ENCODE peak calls at places on chromosome 18, in six cellular contexts. R, Z, D, E, X and C are unnamed samples.

GRCh38 chr18:22971038-22971437 is 37.9 kb downstream of the RBBP8 start:
- DNase-seq in R (peak), Z (no peak), D (no peak), E (no peak), X (no peak), C (no peak)

GRCh38 chr18:51337406-51337805 is 139.9 kb upstream of the MEX3C start:
- DNase-seq in R (no peak), Z (no peak), D (no peak), E (peak), X (no peak), C (no peak)

GRCh38 chr18:24827500-24827899 is 367.1 kb downstream of the HRH4 start:
- DNase-seq in R (peak), Z (no peak), D (no peak), E (no peak), X (no peak), C (no peak)

GRCh38 chr18:10234912-10235439 is 219.5 kb upstream of the APCDD1 start:
- DNase-seq in R (peak), Z (no peak), D (no peak), E (peak), X (no peak), C (no peak)

GRCh38 chr18:13713455-13714055 is 12.8 kb downstream of the FAM210A start:
- DNase-seq in R (no peak), Z (no peak), D (no peak), E (no peak), X (no peak), C (no peak)

GRCh38 chr18:63262369-63263335 is 56.9 kb downstream of the BCL2 start:
- DNase-seq in R (no peak), Z (no peak), D (no peak), E (no peak), X (no peak), C (peak)

GRCh38 chr18:23238651-23239349 is 103.5 kb downstream of the CABLES1 start:
- DNase-seq in R (peak), Z (no peak), D (no peak), E (peak), X (no peak), C (no peak)

GRCh38 chr18:22711381-22711717 is 221.8 kb upstream of the RBBP8 start:
- DNase-seq in R (no peak), Z (no peak), D (no peak), E (no peak), X (no peak), C (no peak)

GRCh38 chr18:56139792-56140254 is 498.6 kb downstream of the TXNL1 start:
- DNase-seq in R (peak), Z (no peak), D (no peak), E (peak), X (no peak), C (no peak)

GRCh38 chr18:46676162-46676830 is 19.3 kb upstream of the LOXHD1 start:
- DNase-seq in R (no peak), Z (no peak), D (no peak), E (peak), X (no peak), C (no peak)

GRCh38 chr18:45686892-45687611 is 36.9 kb upstream of the SLC14A1 start:
- DNase-seq in R (no peak), Z (no peak), D (peak), E (no peak), X (no peak), C (no peak)

GRCh38 chr18:56910967-56911366 is 235.9 kb upstream of the BOD1L2 start:
- DNase-seq in R (no peak), Z (no peak), D (no peak), E (peak), X (no peak), C (no peak)

DNA sequence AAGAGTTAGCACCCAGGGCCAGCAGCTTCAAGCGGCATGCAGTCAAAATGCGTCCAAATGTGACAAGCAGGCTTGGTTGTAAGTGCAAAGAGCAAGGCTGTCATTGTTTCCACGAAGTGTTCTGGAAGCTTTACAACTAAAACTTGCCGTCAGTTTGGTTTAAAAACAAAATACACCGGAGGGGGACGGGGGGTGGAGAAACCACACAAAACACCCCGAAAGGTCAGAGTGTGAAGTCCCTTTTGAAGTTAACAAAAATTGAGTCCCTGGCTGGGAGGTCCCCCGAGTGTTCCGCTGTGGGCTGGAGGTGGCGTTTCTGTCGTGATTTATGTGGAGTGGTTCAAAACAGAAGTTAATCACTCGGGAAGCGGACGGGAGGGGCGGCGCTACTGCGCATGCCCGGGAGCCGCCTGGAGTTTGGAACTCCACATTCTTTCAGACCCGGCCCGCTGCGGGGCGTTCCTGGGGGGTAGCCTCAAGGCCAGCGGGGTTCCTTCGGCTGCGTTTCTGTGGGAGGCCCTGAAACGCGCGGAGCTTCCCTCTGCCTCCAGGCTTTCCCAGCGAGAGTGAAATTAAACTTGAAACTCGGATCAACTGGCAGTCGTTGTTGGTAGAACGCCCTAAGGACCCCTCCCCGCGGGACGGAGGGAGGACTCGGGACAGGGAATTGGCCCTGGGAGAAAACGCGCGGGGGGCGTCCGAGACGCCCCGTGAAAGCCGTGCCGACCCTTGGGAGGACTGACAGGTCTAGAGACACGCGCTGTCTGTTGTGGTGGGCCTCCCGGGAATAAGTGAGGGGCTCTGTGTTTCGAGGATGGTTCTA is 1.4 kb downstream of the TGIF1 start:
- DNase-seq in R (peak), Z (peak), D (peak), E (peak), X (peak), C (peak)
- H2BK120ac ChIP-seq in R (peak), Z (peak), D (peak), E (peak), X (no peak), C (peak)

GRCh38 chr18:61735564-61736102 is 157.2 kb downstream of the RNF152 start:
- DNase-seq in R (no peak), Z (no peak), D (no peak), E (no peak), X (no peak), C (no peak)

GRCh38 chr18:61736168-61736567 is 156.6 kb downstream of the RNF152 start:
- DNase-seq in R (peak), Z (no peak), D (no peak), E (no peak), X (no peak), C (no peak)

GRCh38 chr18:61738042-61738441 is 154.8 kb downstream of the RNF152 start:
- DNase-seq in R (no peak), Z (no peak), D (no peak), E (peak), X (no peak), C (no peak)

GRCh38 chr18:61741881-61742280 is 150.9 kb downstream of the RNF152 start:
- DNase-seq in R (no peak), Z (no peak), D (no peak), E (no peak), X (no peak), C (no peak)

DNA sequence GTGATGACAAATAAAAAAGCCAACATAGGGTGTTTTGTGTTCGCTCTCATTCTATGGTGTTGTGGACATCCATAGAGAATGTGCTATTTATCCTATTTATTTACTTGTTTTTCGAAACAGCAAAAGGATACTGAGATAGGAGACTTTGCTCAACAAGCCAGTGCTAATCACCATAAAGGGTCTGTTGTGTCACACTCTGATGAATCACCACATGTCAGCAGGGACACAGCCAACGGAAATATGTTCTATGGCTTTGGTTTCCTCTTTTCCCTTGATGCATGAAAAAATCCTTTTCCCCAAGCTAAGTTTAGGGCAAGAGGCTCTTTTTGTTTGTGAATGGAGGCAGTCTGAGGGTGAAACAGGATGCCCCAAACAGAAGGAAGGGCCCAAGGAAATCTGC is 154.3 kb downstream of the RNF152 start:
- DNase-seq in R (peak), Z (no peak), D (no peak), E (peak), X (no peak), C (peak)
- H4K91ac ChIP-seq in R (peak), Z (no peak), D (no peak), E (no peak), X (no peak), C (no peak)

DNA sequence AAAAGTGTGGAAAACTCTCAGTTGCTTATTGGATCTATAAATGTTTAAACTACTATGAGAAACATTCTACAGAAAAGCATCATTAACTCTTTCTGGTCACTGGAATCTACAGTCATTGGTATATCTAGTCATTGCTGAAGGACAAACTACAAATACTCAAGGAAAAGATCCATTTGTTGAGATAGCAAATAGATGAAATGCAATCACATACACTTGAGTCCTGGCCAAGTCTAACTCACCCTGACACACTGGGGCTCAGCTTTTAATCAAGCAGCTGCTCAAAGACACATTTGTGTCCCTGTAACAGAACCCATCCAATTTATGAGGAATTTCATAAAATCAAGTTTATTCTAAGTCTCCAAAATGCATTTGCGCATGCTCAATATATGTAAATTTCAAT is 68.7 kb downstream of the CDH2 start:
- DNase-seq in R (no peak), Z (no peak), D (no peak), E (no peak), X (no peak), C (no peak)
- H2BK5ac ChIP-seq in R (no peak), Z (no peak), D (no peak), E (no peak), X (no peak), C (no peak)

GRCh38 chr18:42860011-42860410 is 255.5 kb downstream of the RIT2 start:
- DNase-seq in R (no peak), Z (no peak), D (no peak), E (peak), X (no peak), C (no peak)
- H2BK120ac ChIP-seq in R (no peak), Z (no peak), D (no peak), E (no peak), X (no peak), C (no peak)

DNA sequence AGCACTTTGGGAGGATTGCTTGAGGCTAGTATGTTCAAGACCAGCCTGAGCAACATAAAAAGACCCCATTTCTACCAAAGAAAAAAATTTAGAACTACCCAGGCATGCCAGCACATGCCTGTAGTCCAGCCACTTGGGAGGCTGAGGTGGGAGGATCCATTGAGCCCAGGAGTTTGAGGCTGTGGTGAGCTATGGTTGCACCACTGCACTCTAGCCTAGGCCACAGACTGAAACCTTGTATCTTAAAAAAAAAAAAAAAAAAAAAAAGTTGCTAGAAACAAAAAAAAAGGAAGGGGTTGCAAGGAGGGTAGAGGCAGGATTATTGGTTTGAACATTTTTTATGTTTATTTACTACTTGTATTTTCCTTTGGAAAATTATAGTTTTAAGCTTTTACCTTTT is 4.8 kb downstream of the SEC11C start:
- DNase-seq in R (no peak), Z (no peak), D (no peak), E (no peak), X (no peak), C (no peak)
- H4K91ac ChIP-seq in R (no peak), Z (no peak), D (no peak), E (no peak), X (no peak), C (no peak)

DNA sequence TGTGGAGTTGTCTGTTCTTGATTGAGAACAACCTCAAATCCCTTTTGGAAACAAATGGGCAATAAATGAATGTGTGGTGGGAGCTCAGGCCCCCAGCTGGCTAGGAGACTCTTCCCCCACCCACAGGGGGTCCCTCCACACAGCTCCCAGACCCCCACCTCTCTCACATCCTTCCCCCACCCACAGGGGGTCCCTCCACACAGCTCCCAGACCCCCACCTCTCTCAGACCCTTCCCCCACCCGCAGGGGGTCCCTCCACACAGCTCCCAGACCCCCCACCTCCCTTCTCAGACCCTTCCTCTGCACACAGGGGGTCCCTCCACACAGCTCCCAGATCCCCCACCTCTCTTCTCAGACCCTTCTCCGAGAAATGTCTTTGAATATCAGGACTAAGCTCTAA is 79.0 kb upstream of the CTDP1 start:
- DNase-seq in R (no peak), Z (no peak), D (no peak), E (no peak), X (no peak), C (no peak)
- H2BK5ac ChIP-seq in R (no peak), Z (no peak), D (no peak), E (no peak), X (no peak), C (no peak)

GRCh38 chr18:29003194-29003593 is 826.3 kb upstream of the CDH2 start:
- DNase-seq in R (no peak), Z (no peak), D (no peak), E (no peak), X (no peak), C (no peak)

GRCh38 chr18:29004921-29005320 is 828.0 kb upstream of the CDH2 start:
- DNase-seq in R (no peak), Z (no peak), D (no peak), E (no peak), X (no peak), C (no peak)

GRCh38 chr18:28999711-29000110 is 822.8 kb upstream of the CDH2 start:
- DNase-seq in R (peak), Z (no peak), D (no peak), E (no peak), X (no peak), C (no peak)

GRCh38 chr18:29007986-29008654 is 831.2 kb upstream of the CDH2 start:
- DNase-seq in R (no peak), Z (no peak), D (no peak), E (no peak), X (no peak), C (no peak)

GRCh38 chr18:29002747-29003146 is 825.8 kb upstream of the CDH2 start:
- DNase-seq in R (no peak), Z (no peak), D (no peak), E (peak), X (no peak), C (no peak)
- H2BK120ac ChIP-seq in R (no peak), Z (no peak), D (no peak), E (no peak), X (no peak), C (no peak)

DNA sequence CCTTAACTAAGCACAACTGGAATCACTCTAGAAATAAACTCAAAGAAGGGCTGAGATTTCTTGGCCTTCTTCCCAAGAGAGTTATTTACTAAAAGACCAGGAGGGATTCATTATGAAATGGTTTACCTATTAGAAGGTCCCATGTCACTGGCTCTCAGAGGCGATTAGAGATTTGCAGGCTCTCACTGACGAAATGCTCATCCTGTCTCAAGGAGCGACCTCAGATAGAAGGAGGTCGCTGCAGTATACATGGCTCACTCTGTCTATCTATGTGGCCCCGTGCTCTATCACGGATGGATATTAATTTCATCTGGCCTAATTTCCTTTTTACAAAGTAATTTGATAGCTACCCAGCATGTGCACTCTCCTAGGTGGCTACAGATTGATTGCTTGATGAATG is 9.2 kb downstream of the SMIM21 start:
- DNase-seq in R (no peak), Z (no peak), D (no peak), E (no peak), X (no peak), C (no peak)
- H4K91ac ChIP-seq in R (no peak), Z (no peak), D (no peak), E (no peak), X (no peak), C (no peak)

GRCh38 chr18:7809455-7809854 is 242.3 kb downstream of the PTPRM start:
- DNase-seq in R (no peak), Z (no peak), D (no peak), E (no peak), X (no peak), C (no peak)

GRCh38 chr18:7805880-7806279 is 238.8 kb downstream of the PTPRM start:
- DNase-seq in R (no peak), Z (no peak), D (no peak), E (no peak), X (no peak), C (no peak)

GRCh38 chr18:7808054-7808453 is 240.9 kb downstream of the PTPRM start:
- DNase-seq in R (no peak), Z (no peak), D (no peak), E (no peak), X (no peak), C (no peak)

GRCh38 chr18:7809978-7810377 is 242.9 kb downstream of the PTPRM start:
- DNase-seq in R (no peak), Z (no peak), D (no peak), E (no peak), X (no peak), C (no peak)

GRCh38 chr18:7808992-7809391 is 241.9 kb downstream of the PTPRM start:
- DNase-seq in R (no peak), Z (no peak), D (no peak), E (no peak), X (no peak), C (no peak)
- H2BK5ac ChIP-seq in R (no peak), Z (no peak), D (no peak), E (no peak), X (no peak), C (no peak)

GRCh38 chr18:48798334-48799197 is 152.2 kb downstream of the SMAD7 start:
- DNase-seq in R (no peak), Z (no peak), D (peak), E (no peak), X (peak), C (no peak)
- H2BK120ac ChIP-seq in R (no peak), Z (no peak), D (no peak), E (no peak), X (no peak), C (no peak)